ENCODE peak calls at places on chromosomes 13 and 19, in five cellular contexts. M is OCI-M1, P is right lobe of liver, R is T-helper 1 cell, K is cardiac fibroblast. Z is an unnamed sample.

GRCh38 chr13:70310720-70311119 is 202.5 kb upstream of the KLHL1 start:
- DNase-seq in M (peak; percentile 75), P (no peak), R (no peak), K (peak; percentile 2), Z (no peak)

GRCh38 chr13:23488442-23488841 is 54.9 kb upstream of the SACS start:
- DNase-seq in M (no peak), P (no peak), R (no peak), K (peak; percentile 34), Z (peak; percentile 37)

GRCh38 chr19:42191855-42192254 is 25.6 kb downstream of the DEDD2 start:
- DNase-seq in M (no peak), P (no peak), R (peak; percentile 33), K (peak; percentile 34), Z (no peak)

GRCh38 chr19:40298026-40298425 is 12.9 kb upstream of the AKT2 start:
- DNase-seq in M (no peak), P (no peak), R (no peak), K (no peak), Z (no peak)

GRCh38 chr13:73433893-73434292 is 375.1 kb downstream of the KLF5 start:
- DNase-seq in M (peak; percentile 78), P (no peak), R (no peak), K (no peak), Z (no peak)

GRCh38 chr13:77810430-77810829 is 108.2 kb downstream of the EDNRB start:
- DNase-seq in M (peak; percentile 73), P (no peak), R (peak; percentile 28), K (peak; percentile 37), Z (peak; percentile 59)

GRCh38 chr19:48624067-48624594 is 4.8 kb downstream of the SPHK2 start:
- DNase-seq in M (peak; percentile 99), P (peak; percentile 99), R (peak; percentile 98), K (peak; percentile 99), Z (peak; percentile 98)

GRCh38 chr19:45421953-45422498 is 1.7 kb downstream of the ERCC1 start:
- DNase-seq in M (no peak), P (no peak), R (no peak), K (no peak), Z (no peak)

GRCh38 chr13:93635687-93636086 is 409.1 kb downstream of the GPC6 start:
- DNase-seq in M (peak; percentile 14), P (no peak), R (no peak), K (peak; percentile 83), Z (peak; percentile 85)

GRCh38 chr19:18908917-18909619 is 10.1 kb downstream of the COPE start:
- DNase-seq in M (no peak), P (no peak), R (no peak), K (no peak), Z (no peak)

GRCh38 chr13:93847162-93847561 is 620.6 kb downstream of the GPC6 start:
- DNase-seq in M (peak; percentile 7), P (no peak), R (no peak), K (peak; percentile 44), Z (peak; percentile 24)

GRCh38 chr13:106098778-106099177 is 436.7 kb downstream of the EFNB2 start:
- DNase-seq in M (no peak), P (no peak), R (no peak), K (no peak), Z (no peak)

GRCh38 chr19:27765397-27765796 is 1447.6 kb downstream of the UQCRFS1 start:
- DNase-seq in M (no peak), P (no peak), R (no peak), K (no peak), Z (no peak)

GRCh38 chr19:44072543-44073401 is 813 bp downstream of the ZNF284 start:
- DNase-seq in M (peak; percentile 66), P (no peak), R (no peak), K (peak; percentile 5), Z (no peak)

GRCh38 chr19:27777726-27778125 is 1435.2 kb downstream of the UQCRFS1 start:
- DNase-seq in M (no peak), P (no peak), R (no peak), K (no peak), Z (no peak)

GRCh38 chr13:61880576-61881283 is 465.1 kb upstream of the PCDH20 start:
- DNase-seq in M (peak; percentile 78), P (no peak), R (peak; percentile 2), K (peak; percentile 16), Z (no peak)

GRCh38 chr13:103142091-103142594 is 75.9 kb upstream of the SLC10A2 start:
- DNase-seq in M (no peak), P (no peak), R (no peak), K (no peak), Z (no peak)

GRCh38 chr19:34475975-34476594 is 5.5 kb upstream of the WTIP start:
- DNase-seq in M (no peak), P (no peak), R (no peak), K (no peak), Z (peak; percentile 26)

GRCh38 chr13:23146811-23147245 is 34.0 kb upstream of the SGCG start:
- DNase-seq in M (peak; percentile 52), P (no peak), R (no peak), K (no peak), Z (no peak)

GRCh38 chr19:12953456-12954149 is 3.4 kb downstream of the GADD45GIP1 start:
- DNase-seq in M (no peak), P (no peak), R (no peak), K (no peak), Z (no peak)

GRCh38 chr19:52397310-52398090 is at the start of gene ZNF528:
- DNase-seq in M (peak; percentile 98), P (peak; percentile 94), R (peak; percentile 90), K (peak; percentile 97), Z (peak; percentile 94)

GRCh38 chr13:113417836-113418721 is 35.2 kb downstream of the ADPRHL1 start:
- DNase-seq in M (no peak), P (no peak), R (no peak), K (no peak), Z (no peak)

GRCh38 chr13:44755872-44756271 is 179.7 kb upstream of the TSC22D1 start:
- DNase-seq in M (no peak), P (no peak), R (no peak), K (peak; percentile 49), Z (peak; percentile 7)

Z was measured in fibroblast of gingiva.